ENCODE peak calls at places on chromosomes 7 and 10, in eight cellular contexts. Q is KBM-7; M is stimulated activated CD4-positive, alpha-beta T cell treated with anti-CD3 and anti-CD28 coated beads, TNF-alpha, amount 100 ng/mL, for 24 hours; Z is renal cortical epithelial cell; W is astrocyte; G is RWPE1; C is iris pigment epithelial cell; U is nucleus accumbens. V is an unnamed sample.
A peak's percentile ranks its signal among the peaks of the same experiment; 100 is the strongest.

GRCh38 chr7:83850037-83850619 is 201.2 kb upstream of the SEMA3E start:
- DNase-seq in Q (no peak), M (no peak), Z (no peak), W (no peak), G (no peak), C (no peak), U (no peak), V (no peak)

GRCh38 chr10:115830260-115830970 is 442.6 kb downstream of the GFRA1 start:
- DNase-seq in Q (no peak), M (no peak), Z (peak; percentile 11), W (peak; percentile 67), G (no peak), C (peak; percentile 45), U (no peak), V (no peak)

GRCh38 chr10:122344741-122345258 is 29.7 kb upstream of the PLEKHA1 start:
- DNase-seq in Q (no peak), M (no peak), Z (peak; percentile 87), W (peak; percentile 40), G (no peak), C (peak; percentile 28), U (peak; percentile 18), V (no peak)

GRCh38 chr10:51606829-51607228 is 92.6 kb downstream of the CSTF2T start:
- DNase-seq in Q (no peak), M (no peak), Z (no peak), W (no peak), G (no peak), C (no peak), U (no peak), V (no peak)

GRCh38 chr10:33180390-33180789 is 154.1 kb downstream of the NRP1 start:
- DNase-seq in Q (no peak), M (no peak), Z (no peak), W (peak; percentile 71), G (no peak), C (peak; percentile 70), U (no peak), V (no peak)

GRCh38 chr7:8133955-8134733 is 127.8 kb downstream of the ICA1 start:
- DNase-seq in Q (no peak), M (no peak), Z (peak; percentile 99), W (peak; percentile 22), G (no peak), C (no peak), U (no peak), V (no peak)

GRCh38 chr7:122887198-122887597 is 938 bp upstream of the CADPS2 start:
- DNase-seq in Q (no peak), M (no peak), Z (peak; percentile 72), W (peak; percentile 75), G (peak; percentile 3), C (peak; percentile 86), U (peak; percentile 6), V (peak; percentile 10)

GRCh38 chr7:105958037-105958436 is 5.0 kb upstream of the CDHR3 start:
- DNase-seq in Q (no peak), M (no peak), Z (no peak), W (no peak), G (no peak), C (no peak), U (no peak), V (no peak)

GRCh38 chr7:37173655-37174054 is 275.0 kb downstream of the ELMO1 start:
- DNase-seq in Q (no peak), M (no peak), Z (no peak), W (no peak), G (no peak), C (no peak), U (no peak), V (no peak)

GRCh38 chr7:3730271-3730670 is 429.2 kb downstream of the SDK1 start:
- DNase-seq in Q (no peak), M (no peak), Z (no peak), W (peak; percentile 62), G (no peak), C (no peak), U (peak; percentile 8), V (no peak)

GRCh38 chr10:127990846-127991542 is 84.1 kb downstream of the PTPRE start:
- DNase-seq in Q (no peak), M (peak; percentile 68), Z (peak; percentile 100), W (peak; percentile 98), G (peak; percentile 90), C (peak; percentile 98), U (no peak), V (peak; percentile 22)

GRCh38 chr7:1284743-1285458 is 52.2 kb downstream of the UNCX start:
- DNase-seq in Q (no peak), M (no peak), Z (no peak), W (no peak), G (no peak), C (no peak), U (no peak), V (no peak)

GRCh38 chr10:131222986-131223385 is 88.5 kb downstream of the TCERG1L start:
- DNase-seq in Q (no peak), M (no peak), Z (no peak), W (no peak), G (no peak), C (no peak), U (no peak), V (no peak)